ENCODE peak calls at places on chromosomes 6 and 20, in eight cellular contexts. L, Z, K, E, C, U, I and X are unnamed samples.

GRCh38 chr6:142697912-142698311 is 247.1 kb downstream of the HIVEP2 start:
- DNase-seq in L (no peak), Z (no peak), K (no peak), E (no peak), C (no peak), U (no peak), I (no peak), X (no peak)

GRCh38 chr20:63497946-63498935 is 642 bp downstream of the EEF1A2 start:
- DNase-seq in L (no peak), Z (no peak), K (peak), E (no peak), C (no peak), U (no peak), I (no peak), X (peak)

GRCh38 chr6:14746139-14746837 is 499.6 kb upstream of the JARID2 start:
- DNase-seq in L (no peak), Z (no peak), K (no peak), E (no peak), C (no peak), U (no peak), I (no peak), X (no peak)

GRCh38 chr20:4544765-4545164 is 176.9 kb upstream of the PRND start:
- DNase-seq in L (no peak), Z (no peak), K (no peak), E (peak), C (no peak), U (no peak), I (no peak), X (no peak)

GRCh38 chr6:142302427-142303190 is 802 bp downstream of the ADGRG6 start:
- DNase-seq in L (no peak), Z (no peak), K (no peak), E (no peak), C (no peak), U (no peak), I (no peak), X (peak)

GRCh38 chr20:7159903-7160302 is 392.4 kb downstream of the BMP2 start:
- DNase-seq in L (no peak), Z (no peak), K (no peak), E (no peak), C (no peak), U (no peak), I (no peak), X (no peak)

GRCh38 chr6:40997256-40997957 is 41.6 kb downstream of the UNC5CL start:
- DNase-seq in L (no peak), Z (no peak), K (no peak), E (peak), C (no peak), U (peak), I (no peak), X (peak)

GRCh38 chr6:15441215-15441868 is 195.5 kb downstream of the JARID2 start:
- DNase-seq in L (peak), Z (no peak), K (no peak), E (no peak), C (peak), U (peak), I (no peak), X (no peak)

DNA sequence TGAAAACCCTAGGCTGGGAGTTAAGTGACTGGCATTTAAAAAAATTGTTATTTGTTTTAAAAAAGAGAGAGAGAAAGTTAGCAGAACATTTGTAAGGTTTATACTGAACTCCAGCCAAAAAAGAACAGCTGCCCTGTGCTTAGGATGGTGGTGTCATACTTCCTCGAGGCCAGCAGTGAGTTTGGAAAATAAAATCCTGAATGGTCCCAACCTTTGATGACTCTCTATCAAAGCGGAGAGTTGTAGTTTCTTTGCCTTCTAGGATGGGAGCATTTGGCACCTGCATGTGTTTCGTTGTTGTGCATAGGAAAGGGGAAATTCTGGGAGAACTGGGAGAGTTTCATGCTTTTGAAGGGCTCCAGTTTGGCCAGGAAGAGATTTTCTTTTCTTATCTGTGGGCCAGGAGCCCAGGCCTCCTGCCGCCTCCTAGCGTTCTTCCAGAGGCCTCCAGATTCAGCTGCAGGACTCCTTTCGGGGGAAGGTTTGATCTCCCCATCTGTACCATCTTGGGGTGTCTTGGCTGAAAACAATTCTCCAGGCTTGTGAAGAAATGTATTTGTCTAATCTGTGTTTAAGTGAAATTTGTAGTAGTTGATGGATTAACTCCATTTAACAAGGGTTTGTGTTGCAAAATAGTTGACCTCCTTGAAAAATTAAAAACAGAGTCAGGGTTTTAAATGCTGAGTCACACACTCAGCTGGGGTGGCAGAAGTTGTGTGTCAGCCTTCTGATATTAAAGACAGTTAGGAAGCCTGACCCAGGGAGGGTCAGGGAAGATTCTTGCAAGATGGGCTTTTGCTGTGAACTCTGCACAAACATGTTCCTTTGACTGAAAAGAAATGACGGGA is 63.4 kb downstream of the TXNDC5 start:
- DNase-seq in L (no peak), Z (no peak), K (no peak), E (peak), C (no peak), U (peak), I (no peak), X (no peak)
- TF ChIP-seq CTCF in L (no peak), Z (no peak), K (peak), E (peak), C (no peak), U (peak), I (no peak), X (no peak)

GRCh38 chr6:303948-304558 is 11.8 kb downstream of the DUSP22 start:
- DNase-seq in L (no peak), Z (no peak), K (peak), E (no peak), C (no peak), U (no peak), I (no peak), X (no peak)
- TF ChIP-seq CTCF in L (no peak), Z (peak), K (no peak), E (peak), C (no peak), U (no peak), I (no peak), X (peak)

GRCh38 chr6:34236423-34237315 is at the start of gene HMGA1:
- DNase-seq in L (peak), Z (peak), K (peak), E (no peak), C (peak), U (peak), I (peak), X (peak)

GRCh38 chr6:34234667-34235604 is 1.7 kb upstream of the HMGA1 start:
- DNase-seq in L (peak), Z (peak), K (peak), E (no peak), C (no peak), U (no peak), I (no peak), X (peak)

GRCh38 chr6:34237316-34237721 is 646 bp downstream of the HMGA1 start:
- DNase-seq in L (no peak), Z (peak), K (peak), E (no peak), C (no peak), U (no peak), I (no peak), X (no peak)

GRCh38 chr6:34233867-34234266 is 2.8 kb upstream of the HMGA1 start:
- DNase-seq in L (no peak), Z (no peak), K (no peak), E (no peak), C (no peak), U (no peak), I (no peak), X (no peak)

GRCh38 chr6:34235605-34236422 is 859 bp upstream of the HMGA1 start:
- DNase-seq in L (peak), Z (peak), K (peak), E (no peak), C (peak), U (no peak), I (no peak), X (peak)
- TF ChIP-seq CTCF in L (no peak), Z (no peak), K (no peak), E (no peak), C (no peak), U (no peak), I (no peak), X (no peak)

GRCh38 chr6:50264995-50265571 is 215.4 kb upstream of the DEFB112 start:
- DNase-seq in L (no peak), Z (no peak), K (no peak), E (no peak), C (no peak), U (no peak), I (no peak), X (no peak)
- TF ChIP-seq CTCF in L (no peak), Z (peak), K (peak), E (peak), C (no peak), U (no peak), I (peak), X (peak)

GRCh38 chr6:116680880-116681672 is at the start of gene KPNA5:
- DNase-seq in L (peak), Z (peak), K (peak), E (peak), C (peak), U (no peak), I (peak), X (peak)
- TF ChIP-seq CTCF in L (no peak), Z (no peak), K (no peak), E (no peak), C (peak), U (no peak), I (no peak), X (no peak)

GRCh38 chr20:8535403-8536003 is 403.4 kb downstream of the PLCB1 start:
- DNase-seq in L (peak), Z (no peak), K (no peak), E (no peak), C (no peak), U (no peak), I (no peak), X (no peak)
- TF ChIP-seq CTCF in L (peak), Z (peak), K (peak), E (peak), C (no peak), U (peak), I (no peak), X (peak)

DNA sequence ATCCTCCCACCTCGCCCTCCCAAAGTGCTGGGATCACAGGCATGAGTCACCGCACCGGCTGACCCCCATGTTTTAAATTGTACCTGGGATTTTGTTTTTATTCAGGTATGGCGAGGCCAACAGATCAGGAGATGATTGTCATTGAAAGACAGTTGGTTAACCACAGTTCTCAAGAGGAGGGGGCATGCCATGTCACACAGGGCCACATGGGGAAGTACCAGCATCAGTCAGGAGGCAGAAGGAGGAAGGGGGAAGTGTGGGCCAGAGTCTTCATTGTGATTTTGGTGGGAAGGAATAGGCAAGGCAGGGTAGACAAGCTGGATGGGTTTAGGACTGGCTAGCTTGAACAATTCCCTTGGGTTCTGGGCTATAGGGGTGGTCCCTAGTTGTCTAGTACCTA is 9.9 kb upstream of the MMP9 start:
- DNase-seq in L (peak), Z (no peak), K (no peak), E (no peak), C (no peak), U (no peak), I (no peak), X (no peak)
- TF ChIP-seq CTCF in L (no peak), Z (no peak), K (no peak), E (no peak), C (no peak), U (no peak), I (no peak), X (no peak)

GRCh38 chr6:111976169-111976568 is 77.7 kb upstream of the CCN6 start:
- DNase-seq in L (no peak), Z (no peak), K (no peak), E (no peak), C (no peak), U (no peak), I (no peak), X (no peak)

GRCh38 chr6:111975501-111975900 is 78.4 kb upstream of the CCN6 start:
- DNase-seq in L (peak), Z (no peak), K (no peak), E (no peak), C (no peak), U (no peak), I (no peak), X (no peak)

GRCh38 chr6:111972714-111973678 is 80.9 kb upstream of the CCN6 start:
- DNase-seq in L (peak), Z (no peak), K (no peak), E (peak), C (peak), U (peak), I (no peak), X (no peak)

GRCh38 chr6:111971866-111972532 is 81.9 kb upstream of the CCN6 start:
- DNase-seq in L (no peak), Z (no peak), K (no peak), E (no peak), C (no peak), U (no peak), I (no peak), X (no peak)

DNA sequence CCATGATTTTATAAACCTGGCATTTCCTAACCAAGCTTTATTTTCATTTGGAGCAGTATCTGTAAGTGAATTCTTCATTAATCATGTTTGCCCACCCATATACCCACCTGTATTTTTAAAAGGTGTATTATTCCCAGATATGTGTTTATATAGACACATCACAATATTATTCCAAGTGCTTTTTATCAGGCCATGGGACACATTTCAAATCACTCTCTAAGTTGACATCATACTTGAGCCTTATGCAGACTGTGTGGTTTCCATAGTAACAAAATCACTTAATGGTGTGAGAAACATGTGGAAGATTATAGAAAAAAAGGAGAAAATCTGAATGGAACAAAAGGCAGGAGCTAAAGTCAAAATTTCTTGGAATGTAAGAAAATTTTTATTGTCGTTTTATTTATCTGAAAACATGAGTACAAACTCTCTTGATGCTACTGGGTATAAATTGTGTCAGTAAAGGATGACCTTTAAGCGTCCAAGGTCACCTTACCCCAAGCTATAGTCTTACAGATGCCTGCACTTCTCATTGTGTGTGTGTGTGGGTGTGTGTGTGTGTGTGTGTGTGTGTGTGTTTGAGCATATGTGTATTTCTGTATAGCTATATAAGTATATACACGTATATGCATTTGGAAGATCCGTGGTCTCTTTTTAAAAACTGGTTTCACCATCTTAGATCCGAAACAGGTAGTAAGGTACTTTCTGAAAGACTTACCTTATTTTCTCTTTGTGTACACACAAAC is 79.8 kb upstream of the CCN6 start:
- DNase-seq in L (no peak), Z (no peak), K (no peak), E (no peak), C (no peak), U (no peak), I (no peak), X (no peak)
- TF ChIP-seq CTCF in L (no peak), Z (no peak), K (no peak), E (no peak), C (no peak), U (no peak), I (no peak), X (no peak)

DNA sequence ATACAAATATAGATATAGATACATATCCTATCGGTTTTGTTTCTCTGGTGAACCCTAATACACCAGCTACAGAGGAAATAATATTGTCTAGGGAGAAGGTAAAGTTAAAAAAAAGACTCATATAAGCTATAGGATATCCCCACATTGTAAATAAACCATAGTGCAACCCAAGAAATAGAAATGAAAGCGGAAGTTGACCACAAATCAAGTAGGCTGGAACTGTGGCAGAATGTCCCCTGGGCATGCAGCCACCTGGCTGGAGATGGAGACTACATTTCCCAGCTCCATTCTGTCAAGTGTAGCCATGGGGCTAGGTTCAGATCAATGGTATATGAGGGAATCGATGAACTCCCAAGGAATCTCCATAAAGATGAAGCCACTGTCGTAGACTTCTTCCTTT is 70.1 kb upstream of the RPS6KA2 start:
- DNase-seq in L (no peak), Z (no peak), K (peak), E (no peak), C (no peak), U (no peak), I (no peak), X (no peak)
- TF ChIP-seq CTCF in L (no peak), Z (no peak), K (no peak), E (no peak), C (no peak), U (no peak), I (no peak), X (no peak)